ENCODE peak calls at places on chromosomes 4 and X, in nine cellular contexts. C, K, N, P, R, J, H, B and A are unnamed samples.

GRCh38 chr4:79723507-79723906 is 315.5 kb upstream of the GK2 start:
- DNase-seq in K (no peak), N (no peak), P (no peak), C (no peak), H (no peak), J (peak), R (no peak), B (no peak), A (no peak)

GRCh38 chr4:175504316-175504715 is 307.7 kb downstream of the GPM6A start:
- DNase-seq in C (no peak), N (no peak), J (no peak), H (no peak), P (no peak), R (no peak), K (no peak), B (no peak), A (no peak)

GRCh38 chr4:40475609-40476008 is 140.5 kb downstream of the CHRNA9 start:
- DNase-seq in H (no peak), B (no peak), C (no peak), N (peak), J (no peak), K (no peak), R (no peak), P (no peak), A (no peak)

GRCh38 chr4:10196191-10196590 is 79.6 kb upstream of the WDR1 start:
- DNase-seq in B (no peak), C (no peak), P (no peak), R (no peak), N (no peak), J (no peak), K (no peak), H (no peak), A (no peak)

GRCh38 chr4:163556169-163556568 is 61.7 kb downstream of the TMA16 start:
- DNase-seq in P (no peak), K (no peak), B (no peak), R (no peak), H (no peak), N (no peak), C (no peak), J (no peak), A (no peak)

GRCh38 chr4:41471672-41472071 is 66.3 kb upstream of the LIMCH1 start:
- DNase-seq in C (no peak), R (no peak), B (no peak), K (no peak), H (no peak), N (no peak), J (no peak), P (no peak), A (no peak)

GRCh38 chrX:140762061-140762460 is 52.5 kb downstream of the LINC00632 start:
- DNase-seq in R (peak), K (no peak), N (peak), J (peak), C (no peak), H (no peak), P (peak), B (peak), A (no peak)

GRCh38 chr4:122017296-122017695 is 65.4 kb upstream of the TRPC3 start:
- DNase-seq in K (no peak), N (no peak), C (no peak), H (no peak), P (no peak), B (no peak), R (no peak), J (no peak), A (no peak)

GRCh38 chrX:139823806-139824205 is 109.0 kb downstream of the ATP11C start:
- DNase-seq in P (no peak), K (no peak), B (no peak), J (no peak), C (no peak), H (no peak), R (no peak), N (peak), A (no peak)

GRCh38 chr4:117134386-117134785 is 49.0 kb upstream of the TRAM1L1 start:
- DNase-seq in H (peak), J (peak), C (no peak), R (peak), P (no peak), K (no peak), B (no peak), N (peak), A (no peak)

GRCh38 chr4:136749988-136750387 is 782.3 kb downstream of the PCDH18 start:
- DNase-seq in R (no peak), C (no peak), K (no peak), B (no peak), H (no peak), N (no peak), J (no peak), P (no peak), A (no peak)

GRCh38 chrX:140091276-140091886 is 126.1 kb upstream of the CXorf66 start:
- DNase-seq in N (peak), R (no peak), K (peak), P (peak), C (no peak), J (peak), H (no peak), B (peak), A (no peak)

GRCh38 chr4:88283661-88284377 is 542 bp downstream of the PPM1K start:
- DNase-seq in N (peak), J (peak), P (peak), B (peak), H (peak), K (peak), R (peak), C (peak), A (peak)

GRCh38 chr4:89109841-89110540 is 1.3 kb upstream of the TIGD2 start:
- DNase-seq in N (no peak), J (peak), R (peak), P (peak), B (peak), H (no peak), C (no peak), K (no peak), A (no peak)

GRCh38 chr4:152937535-152938236 is 1.6 kb downstream of the FHDC1 start:
- DNase-seq in K (peak), R (peak), J (peak), B (peak), N (peak), H (no peak), P (peak), C (no peak), A (no peak)

DNA sequence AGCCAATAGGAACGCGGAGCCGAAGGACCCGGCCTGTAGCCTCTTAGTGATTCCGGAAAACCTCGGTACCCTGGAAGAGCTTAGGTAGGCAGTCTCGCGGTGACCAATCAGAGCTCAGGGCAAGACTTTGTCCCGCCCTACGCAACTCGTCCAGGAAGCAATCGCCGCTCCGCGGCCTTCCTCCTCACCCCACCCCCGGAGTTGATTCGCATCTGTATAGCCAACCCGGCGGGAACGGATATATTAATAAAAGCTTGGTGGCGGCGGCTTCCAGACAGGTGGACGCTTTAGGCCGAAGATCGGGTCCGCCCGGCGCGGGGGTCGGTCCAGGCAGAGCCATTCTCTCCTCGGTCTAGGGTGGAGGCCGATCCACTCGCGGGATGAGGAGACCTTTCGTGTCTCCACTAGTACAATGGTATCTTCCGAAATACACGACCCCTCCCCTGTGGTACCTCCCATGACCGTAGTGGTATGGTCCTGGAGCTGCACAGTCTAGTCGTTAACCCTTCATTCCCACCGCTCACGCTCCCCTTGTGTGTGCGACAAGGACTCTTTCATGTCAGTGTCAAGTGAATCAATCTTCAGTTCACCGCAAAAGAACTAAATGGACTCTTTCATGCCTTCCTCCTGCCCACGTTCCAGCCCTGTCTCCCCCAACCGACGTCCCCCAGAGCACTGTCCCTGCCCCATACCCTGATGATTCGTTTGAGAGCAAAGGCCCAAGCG is 24.2 kb upstream of the GLOD5 start:
- DNase-seq in J (peak), K (peak), H (peak), P (peak), B (peak), N (peak), R (peak), C (peak), A (peak)
- TF ChIP-seq POLR2A in J (no peak), K (peak), H (peak), P (peak), B (no peak), N (peak), R (peak), C (no peak), A (no peak)

GRCh38 chrX:51894697-51895336 is 1.4 kb downstream of the MAGED1 start:
- DNase-seq in B (peak), J (peak), K (peak), C (no peak), P (peak), N (no peak), R (peak), H (no peak), A (peak)
- TF ChIP-seq CTCF in B (no peak), J (no peak), K (no peak), C (no peak), P (no peak), N (no peak), R (no peak), H (no peak), A (no peak)

DNA sequence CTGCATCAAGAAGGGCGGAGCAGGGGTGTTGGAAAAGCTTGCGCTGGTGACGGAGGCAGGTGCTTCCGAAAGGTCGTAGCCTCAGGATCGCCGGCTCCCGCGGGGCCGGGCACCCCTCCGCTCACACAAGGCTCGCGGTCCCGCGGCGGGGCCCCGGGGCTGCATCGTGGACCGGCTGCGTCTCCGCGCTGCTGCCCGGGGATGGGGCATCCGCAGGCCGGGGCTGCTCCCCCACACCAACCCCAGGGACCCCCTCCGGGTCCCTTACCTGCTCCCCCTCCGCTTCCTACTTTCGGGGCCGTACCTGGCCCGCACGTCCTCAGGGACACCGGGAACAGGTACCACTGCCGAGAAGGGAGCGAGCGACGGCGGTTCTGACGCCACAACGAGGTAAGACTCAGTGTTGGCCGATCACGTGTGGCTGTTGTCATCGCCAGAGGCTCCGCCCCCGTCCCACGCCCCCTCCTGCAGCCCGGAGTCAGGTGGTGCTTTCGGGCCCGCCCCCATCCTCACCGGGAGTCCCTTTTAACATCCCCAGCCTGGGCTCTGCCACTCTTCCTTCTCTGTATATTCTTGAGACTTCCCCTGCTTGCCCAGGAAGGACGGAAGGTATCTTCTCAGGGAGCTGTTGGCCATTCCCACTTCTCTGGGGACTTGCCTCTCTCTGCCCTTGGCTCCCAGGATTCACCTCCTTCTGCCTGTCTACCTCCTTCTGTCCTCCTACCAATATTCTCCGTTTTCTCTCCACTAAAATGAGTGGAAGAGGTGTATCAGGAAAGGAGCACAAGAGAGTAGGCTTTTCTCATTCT is at the start of gene BEX2:
- DNase-seq in J (peak), K (peak), R (peak), H (peak), N (peak), P (peak), C (peak), B (peak), A (peak)
- H3K4me3 ChIP-seq in J (peak), K (peak), R (no peak), H (peak), N (peak), P (peak), C (peak), B (peak), A (peak)

DNA sequence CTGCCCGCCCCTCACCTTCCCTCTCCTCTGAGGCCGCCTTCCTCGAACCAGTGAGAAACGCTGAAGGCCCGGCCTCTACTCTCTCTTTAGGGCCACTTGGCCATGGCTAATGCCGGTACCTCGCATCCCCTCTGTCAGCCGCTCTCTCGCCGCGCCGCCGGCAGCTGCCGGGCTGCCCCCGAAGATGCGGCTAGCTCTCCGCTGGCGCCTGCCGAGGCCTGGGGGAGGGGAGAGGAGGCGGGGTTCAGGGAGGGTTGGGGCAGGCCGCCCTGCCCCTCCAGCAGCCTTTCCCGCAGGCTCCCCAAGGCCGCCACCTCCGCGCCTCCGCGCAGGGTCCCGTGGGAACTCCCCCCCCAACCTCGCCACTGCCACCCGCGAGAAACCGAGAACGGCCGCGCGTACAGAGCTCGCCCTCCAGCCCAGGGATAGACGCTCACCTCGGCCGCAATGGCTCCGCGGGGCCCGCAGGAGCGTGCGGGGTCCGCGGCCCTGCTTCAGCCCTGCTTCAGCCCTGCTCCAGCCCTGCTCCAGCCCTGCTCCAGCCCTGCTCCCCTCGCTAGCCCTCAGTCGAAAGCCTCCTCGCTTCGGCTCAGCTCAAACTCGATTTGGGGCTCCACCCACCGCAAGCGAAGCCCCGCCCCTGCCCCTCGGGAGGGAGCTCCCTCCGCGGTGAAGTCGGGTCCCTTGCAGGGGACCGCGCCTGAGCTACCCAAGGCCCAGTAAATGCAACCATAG is at the start of gene HUWE1:
- DNase-seq in C (peak), P (peak), B (peak), R (peak), N (peak), J (peak), K (peak), H (no peak), A (peak)
- TF ChIP-seq POLR2A in C (no peak), P (peak), B (no peak), R (no peak), N (peak), J (no peak), K (no peak), H (peak), A (peak)

DNA sequence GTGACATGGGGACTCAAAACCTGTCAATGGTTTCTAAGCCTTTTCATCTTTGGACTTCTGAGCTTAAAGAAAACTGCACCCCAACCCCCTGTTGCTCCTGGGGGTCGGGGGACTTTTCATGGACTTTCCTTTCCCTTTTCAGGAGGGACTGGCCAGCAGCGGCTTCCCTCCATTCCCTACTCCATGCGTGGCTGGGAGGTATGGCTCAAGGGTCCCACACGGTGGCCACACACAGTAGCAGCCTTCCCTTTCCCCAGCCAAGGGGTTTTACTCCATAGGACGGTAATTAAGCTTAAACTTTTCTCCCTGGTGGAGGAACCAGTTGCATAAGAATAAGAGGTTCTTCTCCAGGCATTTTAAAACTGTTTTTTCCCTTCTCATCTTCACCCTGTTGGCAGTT is 325.5 kb downstream of the TLL1 start:
- DNase-seq in H (no peak), B (no peak), C (no peak), R (no peak), K (no peak), P (no peak), N (no peak), J (no peak), A (no peak)
- TF ChIP-seq CTCF in H (no peak), B (no peak), C (no peak), R (no peak), K (no peak), P (no peak), N (no peak), J (no peak), A (no peak)

DNA sequence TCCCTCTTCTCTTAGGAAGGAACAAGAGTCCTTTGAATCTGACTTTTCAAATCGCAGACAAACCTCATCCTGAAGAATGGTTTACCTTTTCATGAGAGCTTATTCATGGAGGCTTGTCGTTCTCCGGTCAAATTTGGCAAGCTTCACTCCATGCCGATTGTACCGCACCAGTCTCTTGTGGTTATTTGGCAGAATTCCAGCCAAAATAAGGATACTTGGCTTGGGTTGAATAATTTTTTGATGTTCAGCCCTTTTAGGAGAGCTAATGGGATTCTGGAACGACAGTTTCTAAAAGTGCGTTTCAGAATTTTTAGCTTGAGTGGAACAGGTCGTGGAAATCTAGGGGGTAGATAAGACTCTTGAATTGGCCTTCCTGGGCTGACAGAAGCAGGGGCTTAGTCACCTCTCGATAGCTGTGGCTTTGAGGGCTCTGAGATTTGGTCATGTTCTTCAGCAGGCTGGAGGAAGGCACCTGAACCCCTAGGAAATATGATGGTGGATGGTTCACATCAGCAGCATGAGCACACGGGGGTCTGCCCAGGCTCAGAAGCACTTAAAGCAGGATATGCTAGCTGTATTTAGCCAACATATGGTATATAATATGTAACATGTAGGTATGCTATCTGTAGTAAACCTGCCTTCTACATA is 1.5 kb downstream of the KLHL2 start:
- DNase-seq in N (no peak), R (peak), H (no peak), K (no peak), J (no peak), B (no peak), P (no peak), C (no peak), A (no peak)
- H3K4me3 ChIP-seq in N (no peak), R (peak), H (peak), K (no peak), J (peak), B (peak), P (peak), C (peak), A (peak)

GRCh38 chr4:171875291-171875690 is 62.1 kb downstream of the GALNTL6 start:
- DNase-seq in C (no peak), N (no peak), B (no peak), K (no peak), H (no peak), R (no peak), J (no peak), P (no peak), A (no peak)

GRCh38 chr4:171876636-171877035 is 63.4 kb downstream of the GALNTL6 start:
- DNase-seq in R (no peak), J (no peak), H (no peak), N (no peak), K (no peak), P (no peak), C (no peak), B (no peak), A (no peak)

DNA sequence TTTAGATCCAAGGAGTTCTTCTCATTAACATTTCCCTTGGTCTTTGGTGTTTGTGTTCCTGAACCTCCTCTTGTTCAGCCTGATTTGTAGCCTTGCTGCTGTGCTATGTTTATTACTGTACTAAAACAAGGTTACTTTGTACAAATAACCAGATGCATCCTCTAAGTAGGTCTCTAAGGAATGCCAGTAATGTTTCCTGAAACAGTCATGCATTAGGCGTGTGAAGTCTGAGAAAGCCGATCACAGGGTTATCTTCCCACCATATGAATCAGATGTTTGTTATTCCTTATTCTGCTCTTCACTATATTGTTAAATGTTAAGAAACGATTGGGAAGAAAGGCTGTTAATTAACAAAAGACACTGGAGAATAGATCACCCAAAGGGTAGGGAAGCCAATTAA is 66.9 kb downstream of the GALNTL6 start:
- DNase-seq in N (peak), C (no peak), H (peak), K (no peak), P (no peak), B (no peak), R (peak), J (no peak), A (no peak)
- TF ChIP-seq POLR2A in N (no peak), C (no peak), H (no peak), K (no peak), P (no peak), B (no peak), R (no peak), J (no peak), A (no peak)

GRCh38 chrX:149493567-149494562 is 11.2 kb downstream of the IDS start:
- DNase-seq in C (no peak), N (peak), B (peak), J (no peak), R (no peak), P (no peak), H (no peak), K (no peak), A (no peak)
- TF ChIP-seq CTCF in C (no peak), N (no peak), B (no peak), J (no peak), R (no peak), P (peak), H (peak), K (no peak), A (no peak)

DNA sequence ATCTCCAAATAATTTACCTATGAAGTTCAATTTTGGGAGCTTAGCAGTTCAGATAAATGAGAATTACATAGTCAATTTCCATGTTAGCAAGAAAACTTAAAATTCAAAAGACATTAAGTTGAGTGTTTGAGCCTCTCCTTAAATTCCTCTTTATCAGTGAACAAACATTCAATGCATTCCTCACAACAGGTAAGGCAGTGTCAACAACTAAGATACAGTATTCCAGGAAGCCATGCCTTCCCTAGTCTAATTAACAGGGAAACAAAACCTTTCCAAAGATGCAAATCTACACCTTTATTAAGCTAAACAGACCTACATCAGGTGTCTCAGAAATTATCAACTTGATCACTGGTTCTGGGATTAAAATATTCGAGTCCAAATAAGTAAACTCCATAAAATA is 3.7 kb downstream of the SH3RF1 start:
- DNase-seq in C (no peak), K (no peak), B (no peak), J (no peak), P (no peak), R (no peak), N (no peak), H (no peak), A (no peak)
- H3K4me3 ChIP-seq in C (no peak), K (no peak), B (no peak), J (no peak), P (no peak), R (peak), N (peak), H (no peak), A (peak)